ENCODE peak calls at places on chromosomes 12 and 14, in five cellular contexts. One of them, this sample, is unnamed.

GRCh38 chr12:59055204-59055839 is 135.0 kb upstream of the LRIG3 start:
- DNase-seq in tibial nerve: no peak
- DNase-seq in effector memory CD4-positive, alpha-beta T cell: no peak
- DNase-seq in CD8-positive, alpha-beta memory T cell: no peak
- DNase-seq in gastrocnemius medialis: no peak
- DNase-seq in this sample: no peak

GRCh38 chr12:21413369-21414277 is 23.8 kb upstream of the PYROXD1 start:
- DNase-seq in effector memory CD4-positive, alpha-beta T cell: no peak
- DNase-seq in gastrocnemius medialis: no peak
- DNase-seq in tibial nerve: no peak
- DNase-seq in CD8-positive, alpha-beta memory T cell: no peak
- DNase-seq in this sample: no peak

GRCh38 chr12:5227722-5228274 is 184.1 kb downstream of the KCNA5 start:
- DNase-seq in effector memory CD4-positive, alpha-beta T cell: no peak
- DNase-seq in CD8-positive, alpha-beta memory T cell: no peak
- DNase-seq in gastrocnemius medialis: no peak
- DNase-seq in tibial nerve: no peak
- DNase-seq in this sample: no peak

GRCh38 chr14:31886161-31886835 is 190.8 kb upstream of the ARHGAP5 start:
- DNase-seq in tibial nerve: no peak
- DNase-seq in effector memory CD4-positive, alpha-beta T cell: no peak
- DNase-seq in gastrocnemius medialis: no peak
- DNase-seq in CD8-positive, alpha-beta memory T cell: no peak
- DNase-seq in this sample: no peak

GRCh38 chr14:75519826-75520692 is 2.2 kb upstream of the BATF start:
- DNase-seq in effector memory CD4-positive, alpha-beta T cell: no peak
- DNase-seq in gastrocnemius medialis: no peak
- DNase-seq in CD8-positive, alpha-beta memory T cell: no peak
- DNase-seq in tibial nerve: no peak
- DNase-seq in this sample: no peak

GRCh38 chr12:44287545-44287944 is 451.7 kb downstream of the TMEM117 start:
- DNase-seq in tibial nerve: no peak
- DNase-seq in CD8-positive, alpha-beta memory T cell: no peak
- DNase-seq in gastrocnemius medialis: no peak
- DNase-seq in effector memory CD4-positive, alpha-beta T cell: no peak
- DNase-seq in this sample: no peak

GRCh38 chr12:117145597-117146154 is 44.6 kb downstream of the FBXO21 start:
- DNase-seq in gastrocnemius medialis: no peak
- DNase-seq in tibial nerve: no peak
- DNase-seq in CD8-positive, alpha-beta memory T cell: no peak
- DNase-seq in effector memory CD4-positive, alpha-beta T cell: no peak
- DNase-seq in this sample: no peak

GRCh38 chr12:124334976-124335375 is 40.1 kb downstream of the RFLNA start:
- DNase-seq in effector memory CD4-positive, alpha-beta T cell: no peak
- DNase-seq in tibial nerve: no peak
- DNase-seq in CD8-positive, alpha-beta memory T cell: no peak
- DNase-seq in gastrocnemius medialis: no peak
- DNase-seq in this sample: no peak

GRCh38 chr14:27386391-27386790 is 788.6 kb upstream of the NOVA1 start:
- DNase-seq in effector memory CD4-positive, alpha-beta T cell: no peak
- DNase-seq in CD8-positive, alpha-beta memory T cell: no peak
- DNase-seq in tibial nerve: no peak
- DNase-seq in gastrocnemius medialis: no peak
- DNase-seq in this sample: no peak

GRCh38 chr12:24864796-24865125 is 84.1 kb downstream of the BCAT1 start:
- DNase-seq in CD8-positive, alpha-beta memory T cell: no peak
- DNase-seq in tibial nerve: no peak
- DNase-seq in effector memory CD4-positive, alpha-beta T cell: no peak
- DNase-seq in gastrocnemius medialis: no peak
- DNase-seq in this sample: no peak

GRCh38 chr14:100780646-100781355 is 45.1 kb upstream of the MEG3 start:
- DNase-seq in effector memory CD4-positive, alpha-beta T cell: no peak
- DNase-seq in CD8-positive, alpha-beta memory T cell: no peak
- DNase-seq in gastrocnemius medialis: no peak
- DNase-seq in tibial nerve: no peak
- DNase-seq in this sample: no peak

GRCh38 chr14:104289485-104289884 is 151.1 kb downstream of the KIF26A start:
- DNase-seq in tibial nerve: no peak
- DNase-seq in effector memory CD4-positive, alpha-beta T cell: no peak
- DNase-seq in gastrocnemius medialis: no peak
- DNase-seq in CD8-positive, alpha-beta memory T cell: peak
- DNase-seq in this sample: no peak

GRCh38 chr12:132908145-132909029 is 21.0 kb upstream of the CHFR start:
- DNase-seq in tibial nerve: peak
- DNase-seq in gastrocnemius medialis: peak
- DNase-seq in CD8-positive, alpha-beta memory T cell: peak
- DNase-seq in effector memory CD4-positive, alpha-beta T cell: peak
- DNase-seq in this sample: peak

GRCh38 chr14:71235865-71236264 is 328.6 kb downstream of the PCNX1 start:
- DNase-seq in tibial nerve: peak
- DNase-seq in effector memory CD4-positive, alpha-beta T cell: no peak
- DNase-seq in gastrocnemius medialis: no peak
- DNase-seq in CD8-positive, alpha-beta memory T cell: no peak
- DNase-seq in this sample: no peak

GRCh38 chr12:22525426-22525825 is 18.9 kb downstream of the C2CD5 start:
- DNase-seq in CD8-positive, alpha-beta memory T cell: no peak
- DNase-seq in effector memory CD4-positive, alpha-beta T cell: no peak
- DNase-seq in tibial nerve: no peak
- DNase-seq in gastrocnemius medialis: no peak
- DNase-seq in this sample: no peak

GRCh38 chr12:80226576-80226975 is 127.2 kb downstream of the OTOGL start:
- DNase-seq in tibial nerve: no peak
- DNase-seq in CD8-positive, alpha-beta memory T cell: no peak
- DNase-seq in effector memory CD4-positive, alpha-beta T cell: no peak
- DNase-seq in gastrocnemius medialis: no peak
- DNase-seq in this sample: no peak

GRCh38 chr12:93689076-93689834 is 12.1 kb downstream of the CRADD start:
- DNase-seq in effector memory CD4-positive, alpha-beta T cell: no peak
- DNase-seq in CD8-positive, alpha-beta memory T cell: no peak
- DNase-seq in tibial nerve: no peak
- DNase-seq in gastrocnemius medialis: no peak
- DNase-seq in this sample: no peak

GRCh38 chr12:40170593-40170992 is 54.2 kb upstream of the LRRK2 start:
- DNase-seq in CD8-positive, alpha-beta memory T cell: no peak
- DNase-seq in gastrocnemius medialis: no peak
- DNase-seq in effector memory CD4-positive, alpha-beta T cell: no peak
- DNase-seq in tibial nerve: no peak
- DNase-seq in this sample: no peak

GRCh38 chr14:69131176-69131575 is 21.7 kb downstream of the DCAF5 start:
- DNase-seq in tibial nerve: no peak
- DNase-seq in CD8-positive, alpha-beta memory T cell: no peak
- DNase-seq in gastrocnemius medialis: no peak
- DNase-seq in effector memory CD4-positive, alpha-beta T cell: no peak
- DNase-seq in this sample: no peak

GRCh38 chr14:91575469-91576208 is 65.5 kb upstream of the PPP4R3A start:
- DNase-seq in tibial nerve: no peak
- DNase-seq in CD8-positive, alpha-beta memory T cell: no peak
- DNase-seq in effector memory CD4-positive, alpha-beta T cell: no peak
- DNase-seq in gastrocnemius medialis: no peak
- DNase-seq in this sample: no peak

GRCh38 chr12:123983822-123984485 is 10.9 kb downstream of the ZNF664 start:
- DNase-seq in CD8-positive, alpha-beta memory T cell: peak
- DNase-seq in tibial nerve: peak
- DNase-seq in effector memory CD4-positive, alpha-beta T cell: no peak
- DNase-seq in gastrocnemius medialis: peak
- DNase-seq in this sample: peak

GRCh38 chr14:55052259-55052930 is 948 bp downstream of the MAPK1IP1L start:
- DNase-seq in tibial nerve: no peak
- DNase-seq in effector memory CD4-positive, alpha-beta T cell: no peak
- DNase-seq in CD8-positive, alpha-beta memory T cell: no peak
- DNase-seq in gastrocnemius medialis: no peak
- DNase-seq in this sample: no peak

GRCh38 chr14:82180057-82180620 is 646.5 kb upstream of the SEL1L start:
- DNase-seq in gastrocnemius medialis: no peak
- DNase-seq in effector memory CD4-positive, alpha-beta T cell: no peak
- DNase-seq in CD8-positive, alpha-beta memory T cell: no peak
- DNase-seq in tibial nerve: no peak
- DNase-seq in this sample: no peak

GRCh38 chr14:74514471-74514932 is 20.9 kb downstream of the ISCA2 start:
- DNase-seq in tibial nerve: peak
- DNase-seq in gastrocnemius medialis: no peak
- DNase-seq in effector memory CD4-positive, alpha-beta T cell: no peak
- DNase-seq in CD8-positive, alpha-beta memory T cell: no peak
- DNase-seq in this sample: no peak

GRCh38 chr14:56127156-56127555 is 8.9 kb downstream of the PELI2 start:
- DNase-seq in CD8-positive, alpha-beta memory T cell: no peak
- DNase-seq in gastrocnemius medialis: no peak
- DNase-seq in tibial nerve: no peak
- DNase-seq in effector memory CD4-positive, alpha-beta T cell: no peak
- DNase-seq in this sample: peak

GRCh38 chr12:56134897-56135296 is 6.8 kb downstream of the ESYT1 start:
- DNase-seq in tibial nerve: no peak
- DNase-seq in effector memory CD4-positive, alpha-beta T cell: no peak
- DNase-seq in gastrocnemius medialis: no peak
- DNase-seq in CD8-positive, alpha-beta memory T cell: no peak
- DNase-seq in this sample: no peak

GRCh38 chr12:81206425-81206824 is 128.5 kb downstream of the ACSS3 start:
- DNase-seq in gastrocnemius medialis: no peak
- DNase-seq in tibial nerve: no peak
- DNase-seq in CD8-positive, alpha-beta memory T cell: no peak
- DNase-seq in effector memory CD4-positive, alpha-beta T cell: no peak
- DNase-seq in this sample: no peak

GRCh38 chr14:89672636-89673279 is 255.7 kb upstream of the FOXN3 start:
- DNase-seq in tibial nerve: peak
- DNase-seq in CD8-positive, alpha-beta memory T cell: no peak
- DNase-seq in effector memory CD4-positive, alpha-beta T cell: no peak
- DNase-seq in gastrocnemius medialis: no peak
- DNase-seq in this sample: no peak

GRCh38 chr12:5166976-5167375 is 123.3 kb downstream of the KCNA5 start:
- DNase-seq in tibial nerve: no peak
- DNase-seq in gastrocnemius medialis: no peak
- DNase-seq in CD8-positive, alpha-beta memory T cell: no peak
- DNase-seq in effector memory CD4-positive, alpha-beta T cell: no peak
- DNase-seq in this sample: no peak

GRCh38 chr12:130873106-130873795 is 1.4 kb downstream of the RAN start:
- DNase-seq in CD8-positive, alpha-beta memory T cell: no peak
- DNase-seq in effector memory CD4-positive, alpha-beta T cell: no peak
- DNase-seq in gastrocnemius medialis: no peak
- DNase-seq in tibial nerve: no peak
- DNase-seq in this sample: no peak
- H3K27ac ChIP-seq in CD8-positive, alpha-beta memory T cell: peak
- H3K27ac ChIP-seq in effector memory CD4-positive, alpha-beta T cell: peak
- H3K27ac ChIP-seq in gastrocnemius medialis: no peak
- H3K27ac ChIP-seq in tibial nerve: peak
- H3K27ac ChIP-seq in this sample: no peak

GRCh38 chr12:14836336-14837210 is 6.8 kb downstream of the ART4 start:
- DNase-seq in CD8-positive, alpha-beta memory T cell: no peak
- DNase-seq in gastrocnemius medialis: no peak
- DNase-seq in effector memory CD4-positive, alpha-beta T cell: no peak
- DNase-seq in tibial nerve: no peak
- DNase-seq in this sample: no peak

GRCh38 chr12:14839262-14839661 is 4.1 kb downstream of the ART4 start:
- DNase-seq in tibial nerve: no peak
- DNase-seq in effector memory CD4-positive, alpha-beta T cell: no peak
- DNase-seq in gastrocnemius medialis: no peak
- DNase-seq in CD8-positive, alpha-beta memory T cell: no peak
- DNase-seq in this sample: no peak

GRCh38 chr12:14833952-14834351 is 9.4 kb downstream of the ART4 start:
- DNase-seq in effector memory CD4-positive, alpha-beta T cell: no peak
- DNase-seq in gastrocnemius medialis: no peak
- DNase-seq in CD8-positive, alpha-beta memory T cell: no peak
- DNase-seq in tibial nerve: no peak
- DNase-seq in this sample: no peak

GRCh38 chr12:14833336-14833735 is 10.0 kb downstream of the ART4 start:
- DNase-seq in tibial nerve: no peak
- DNase-seq in effector memory CD4-positive, alpha-beta T cell: no peak
- DNase-seq in CD8-positive, alpha-beta memory T cell: no peak
- DNase-seq in gastrocnemius medialis: no peak
- DNase-seq in this sample: no peak

DNA sequence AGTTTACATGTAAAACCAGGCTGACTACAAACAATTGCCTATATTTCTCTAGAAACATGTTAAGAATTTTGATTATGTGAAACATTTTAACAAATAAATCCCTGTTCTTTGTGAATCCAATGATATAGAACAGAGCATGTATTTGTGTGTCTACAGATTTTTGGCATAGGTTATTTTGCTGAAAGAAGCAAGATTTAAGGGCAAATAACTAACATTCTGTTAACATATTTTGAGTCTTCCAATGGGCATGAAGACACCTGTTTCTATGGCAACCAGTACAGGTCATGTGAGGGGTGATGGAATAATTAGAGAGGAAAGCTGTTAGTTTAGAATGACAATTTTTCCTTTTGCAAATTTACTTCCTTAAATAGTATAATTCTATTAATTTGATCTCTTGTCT is 8.8 kb downstream of the ART4 start:
- DNase-seq in effector memory CD4-positive, alpha-beta T cell: no peak
- DNase-seq in CD8-positive, alpha-beta memory T cell: no peak
- DNase-seq in tibial nerve: no peak
- DNase-seq in gastrocnemius medialis: no peak
- DNase-seq in this sample: no peak
- H3K27ac ChIP-seq in effector memory CD4-positive, alpha-beta T cell: no peak
- H3K27ac ChIP-seq in CD8-positive, alpha-beta memory T cell: no peak
- H3K27ac ChIP-seq in tibial nerve: peak
- H3K27ac ChIP-seq in gastrocnemius medialis: no peak
- H3K27ac ChIP-seq in this sample: no peak

GRCh38 chr12:11765421-11765816 is 115.9 kb downstream of the ETV6 start:
- DNase-seq in tibial nerve: no peak
- DNase-seq in gastrocnemius medialis: no peak
- DNase-seq in effector memory CD4-positive, alpha-beta T cell: no peak
- DNase-seq in CD8-positive, alpha-beta memory T cell: no peak
- DNase-seq in this sample: no peak
- H3K27ac ChIP-seq in tibial nerve: peak
- H3K27ac ChIP-seq in gastrocnemius medialis: peak
- H3K27ac ChIP-seq in effector memory CD4-positive, alpha-beta T cell: no peak
- H3K27ac ChIP-seq in CD8-positive, alpha-beta memory T cell: no peak
- H3K27ac ChIP-seq in this sample: no peak

DNA sequence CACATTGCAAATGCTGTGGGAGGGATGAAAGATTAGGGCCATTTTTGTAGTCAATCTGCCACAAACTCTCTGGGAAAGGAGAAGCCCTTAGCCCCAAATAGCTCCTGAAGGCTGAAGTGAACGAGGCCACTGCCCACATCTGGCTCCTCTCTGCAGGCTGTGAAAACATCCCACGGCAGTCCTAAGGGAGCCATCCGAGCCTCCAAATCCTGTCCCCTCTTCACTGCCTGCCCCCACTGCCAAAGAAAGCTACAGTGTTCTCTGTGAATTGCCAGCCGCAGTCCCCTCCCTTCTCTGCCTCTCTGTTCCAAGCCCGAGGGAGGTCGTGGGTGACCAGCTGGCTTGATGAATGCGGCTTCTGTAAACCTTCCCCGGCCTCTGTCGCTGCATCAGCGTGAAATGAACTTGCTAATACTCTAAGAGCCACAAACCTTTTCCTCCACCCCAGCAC is 180.7 kb upstream of the NRXN3 start:
- DNase-seq in CD8-positive, alpha-beta memory T cell: no peak
- DNase-seq in gastrocnemius medialis: no peak
- DNase-seq in tibial nerve: no peak
- DNase-seq in effector memory CD4-positive, alpha-beta T cell: no peak
- DNase-seq in this sample: peak
- H3K27ac ChIP-seq in CD8-positive, alpha-beta memory T cell: no peak
- H3K27ac ChIP-seq in gastrocnemius medialis: no peak
- H3K27ac ChIP-seq in tibial nerve: peak
- H3K27ac ChIP-seq in effector memory CD4-positive, alpha-beta T cell: no peak
- H3K27ac ChIP-seq in this sample: peak

GRCh38 chr12:108678070-108678730 is 44.5 kb upstream of the SELPLG start:
- DNase-seq in tibial nerve: no peak
- DNase-seq in effector memory CD4-positive, alpha-beta T cell: no peak
- DNase-seq in gastrocnemius medialis: no peak
- DNase-seq in CD8-positive, alpha-beta memory T cell: no peak
- DNase-seq in this sample: no peak
- H3K27ac ChIP-seq in tibial nerve: no peak
- H3K27ac ChIP-seq in effector memory CD4-positive, alpha-beta T cell: no peak
- H3K27ac ChIP-seq in gastrocnemius medialis: peak
- H3K27ac ChIP-seq in CD8-positive, alpha-beta memory T cell: no peak
- H3K27ac ChIP-seq in this sample: no peak